ENCODE peak calls at places on chromosomes 4 and X, in eight cellular contexts. Y is GM23248, X is tibial nerve, J is psoas muscle, Q is sigmoid colon, A is SK-N-SH, G is ascending aorta, D is pancreas. B is an unnamed sample.

GRCh38 chr4:116015062-116015461 is 901.6 kb upstream of the NDST4 start:
- DNase-seq in J (no peak), D (no peak), X (no peak), A (no peak), G (no peak), Q (no peak), Y (no peak), B (no peak)

GRCh38 chr4:3307486-3307885 is 14.7 kb downstream of the RGS12 start:
- DNase-seq in G (no peak), J (no peak), Y (no peak), Q (peak; percentile 46), X (peak; percentile 2), D (no peak), A (no peak), B (no peak)

GRCh38 chr4:98536631-98537030 is 121.8 kb downstream of the TSPAN5 start:
- DNase-seq in A (no peak), G (no peak), D (no peak), Y (no peak), X (no peak), J (no peak), Q (no peak), B (no peak)

GRCh38 chrX:44896566-44897186 is 23.7 kb downstream of the KDM6A start:
- DNase-seq in A (no peak), D (no peak), G (no peak), J (no peak), Q (no peak), Y (no peak), X (no peak), B (no peak)

GRCh38 chr4:10096201-10096975 is 20.2 kb downstream of the WDR1 start:
- DNase-seq in D (no peak), Y (peak; percentile 96), J (peak; percentile 69), Q (peak; percentile 83), G (peak; percentile 89), A (no peak), X (peak; percentile 40), B (peak; percentile 99)

GRCh38 chrX:30060718-30061117 is 154.6 kb upstream of the MAGEB2 start:
- DNase-seq in G (no peak), X (no peak), J (no peak), D (no peak), A (peak; percentile 3), Y (peak; percentile 16), Q (no peak), B (no peak)

GRCh38 chr4:72302981-72303704 is 265.9 kb downstream of the ADAMTS3 start:
- DNase-seq in A (peak; percentile 16), G (no peak), Y (peak; percentile 55), X (no peak), D (peak; percentile 18), J (no peak), Q (no peak), B (peak; percentile 38)

GRCh38 chrX:276588-277171 is 4.5 kb upstream of the PLCXD1 start:
- DNase-seq in G (peak; percentile 78), J (no peak), X (no peak), Y (peak; percentile 90), A (peak; percentile 62), Q (peak; percentile 71), D (peak; percentile 51), B (peak; percentile 78)

GRCh38 chr4:8837181-8837811 is 34.3 kb downstream of the HMX1 start:
- DNase-seq in G (no peak), Q (peak; percentile 61), J (no peak), D (no peak), X (no peak), A (peak; percentile 26), Y (no peak), B (no peak)

GRCh38 chr4:153933851-153934688 is 145.2 kb upstream of the SFRP2 start:
- DNase-seq in D (no peak), A (no peak), Y (peak; percentile 14), Q (peak; percentile 80), G (no peak), X (no peak), J (peak; percentile 19), B (no peak)

GRCh38 chr4:52684896-52685295 is 25.8 kb upstream of the USP46 start:
- DNase-seq in Y (no peak), G (no peak), J (no peak), D (no peak), Q (no peak), A (no peak), X (no peak), B (no peak)

GRCh38 chrX:47361538-47362511 is 8.6 kb upstream of the ZNF157 start:
- DNase-seq in Y (peak; percentile 85), Q (peak; percentile 92), G (peak; percentile 91), X (peak; percentile 44), A (peak; percentile 80), D (peak; percentile 60), J (peak; percentile 63), B (peak; percentile 89)

GRCh38 chrX:16771483-16772398 is 14.5 kb upstream of the TXLNG start:
- DNase-seq in D (no peak), A (peak; percentile 44), J (no peak), G (no peak), X (no peak), Q (no peak), Y (peak; percentile 44), B (peak; percentile 75)

GRCh38 chrX:71282514-71283408 is 674 bp upstream of the NONO start:
- DNase-seq in G (no peak), X (no peak), J (no peak), A (peak; percentile 42), D (no peak), Q (no peak), Y (peak; percentile 73), B (peak; percentile 62)

GRCh38 chr4:174213734-174214101 is 69.7 kb downstream of the FBXO8 start:
- DNase-seq in Q (no peak), Y (no peak), X (no peak), J (no peak), D (no peak), A (no peak), G (no peak), B (no peak)

GRCh38 chr4:174215936-174216699 is 67.3 kb downstream of the FBXO8 start:
- DNase-seq in J (no peak), G (no peak), Y (no peak), Q (no peak), X (no peak), A (peak; percentile 76), D (no peak), B (no peak)

GRCh38 chr4:174214102-174214878 is 69.2 kb downstream of the FBXO8 start:
- DNase-seq in J (no peak), A (no peak), D (no peak), G (no peak), Y (peak; percentile 39), X (no peak), Q (no peak), B (no peak)

GRCh38 chr4:174216935-174217272 is 66.6 kb downstream of the FBXO8 start:
- DNase-seq in G (no peak), J (no peak), X (no peak), D (no peak), Y (no peak), A (no peak), Q (no peak), B (no peak)

DNA sequence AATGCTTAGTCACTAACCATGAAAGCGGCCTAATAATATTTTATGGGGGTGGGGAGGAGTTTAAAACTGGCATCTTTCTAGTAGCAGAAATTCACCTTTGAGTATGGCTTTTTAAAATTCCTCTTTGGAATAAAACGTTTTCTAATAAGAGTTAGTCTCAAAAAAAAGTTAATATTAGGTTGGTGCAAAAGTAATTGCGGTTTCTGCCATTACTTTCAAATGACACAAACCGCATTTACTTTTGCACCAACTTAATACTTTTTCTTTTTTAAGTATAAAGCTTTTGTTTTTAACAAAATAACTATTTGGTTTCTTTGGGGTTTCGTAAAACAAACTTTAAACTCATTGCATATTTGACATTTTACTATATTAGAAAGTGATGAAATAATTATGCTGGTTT is 68.4 kb downstream of the FBXO8 start:
- DNase-seq in Y (no peak), Q (no peak), G (no peak), J (no peak), D (no peak), A (no peak), X (no peak), B (no peak)
- H3K4me3 ChIP-seq in Y (no peak overlapping the region), Q (peak overlapping the region; percentile 54), G (no peak overlapping the region), J (no peak overlapping the region), D (no peak overlapping the region), A (no peak overlapping the region), X (no peak overlapping the region), B (no peak overlapping the region)

GRCh38 chr4:47899639-47900038 is 14.7 kb downstream of the NFXL1 start:
- DNase-seq in D (no peak), X (no peak), J (no peak), Y (no peak), G (no peak), Q (no peak), A (no peak), B (no peak)
- H3K36me3 ChIP-seq in D (no peaks in the 10 kb centered on the region), X (peaks cover 18% of the 10 kb centered on the region), J (peaks cover 16% of the 10 kb centered on the region), Y (peaks cover 52% of the 10 kb centered on the region), G (peaks cover 70% of the 10 kb centered on the region), Q (peaks cover 19% of the 10 kb centered on the region), A (peaks cover 92% of the 10 kb centered on the region), B (peaks cover 16% of the 10 kb centered on the region)

DNA sequence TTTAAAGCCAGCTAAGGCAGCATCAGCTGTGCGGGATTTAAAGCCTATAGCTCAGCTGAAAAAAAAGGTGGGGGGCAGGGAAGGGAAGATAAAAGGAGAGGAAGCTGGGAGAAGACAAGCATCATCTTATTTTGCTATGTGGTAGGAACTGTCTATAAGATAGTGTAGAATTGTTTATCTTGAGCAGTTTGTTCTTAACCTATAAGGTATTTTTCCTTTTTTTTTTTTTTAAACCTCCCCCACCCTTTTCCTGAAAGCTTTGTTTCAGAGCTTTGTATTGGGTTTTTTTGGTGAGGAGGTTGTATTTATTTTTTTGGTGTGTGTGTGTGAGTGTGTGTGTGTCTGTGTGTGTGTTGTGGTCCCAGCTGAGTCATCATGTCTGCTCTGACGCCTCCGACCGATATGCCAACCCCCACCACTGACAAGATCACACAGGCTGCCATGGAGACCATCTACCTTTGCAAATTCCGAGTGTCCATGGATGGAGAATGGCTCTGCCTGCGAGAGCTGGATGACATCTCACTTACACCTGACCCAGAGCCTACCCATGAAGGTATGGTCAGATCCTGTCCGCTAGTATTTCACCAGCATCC is 531 bp downstream of the RUFY3 start:
- DNase-seq in Y (peak; percentile 69), D (no peak), G (no peak), X (no peak), Q (no peak), A (peak; percentile 57), J (peak; percentile 24), B (no peak)
- H3K4me3 ChIP-seq in Y (peak overlapping the region; percentile 75), D (no peak overlapping the region), G (peak overlapping the region; percentile 63), X (peak overlapping the region; percentile 35), Q (peak overlapping the region; percentile 50), A (peak overlapping the region; percentile 80), J (peak overlapping the region; percentile 57), B (no peak overlapping the region)

GRCh38 chrX:120536056-120536455 is 24.7 kb downstream of the CUL4B start:
- DNase-seq in J (no peak), D (no peak), X (no peak), G (no peak), Q (no peak), Y (no peak), A (no peak), B (no peak)
- H3K36me3 ChIP-seq in J (no peaks in the 10 kb centered on the region), D (peaks cover 6% of the 10 kb centered on the region), X (no peaks in the 10 kb centered on the region), G (peaks cover 54% of the 10 kb centered on the region), Q (peaks cover 11% of the 10 kb centered on the region), Y (peaks cover 73% of the 10 kb centered on the region), A (peaks cover 74% of the 10 kb centered on the region), B (no peaks in the 10 kb centered on the region)

DNA sequence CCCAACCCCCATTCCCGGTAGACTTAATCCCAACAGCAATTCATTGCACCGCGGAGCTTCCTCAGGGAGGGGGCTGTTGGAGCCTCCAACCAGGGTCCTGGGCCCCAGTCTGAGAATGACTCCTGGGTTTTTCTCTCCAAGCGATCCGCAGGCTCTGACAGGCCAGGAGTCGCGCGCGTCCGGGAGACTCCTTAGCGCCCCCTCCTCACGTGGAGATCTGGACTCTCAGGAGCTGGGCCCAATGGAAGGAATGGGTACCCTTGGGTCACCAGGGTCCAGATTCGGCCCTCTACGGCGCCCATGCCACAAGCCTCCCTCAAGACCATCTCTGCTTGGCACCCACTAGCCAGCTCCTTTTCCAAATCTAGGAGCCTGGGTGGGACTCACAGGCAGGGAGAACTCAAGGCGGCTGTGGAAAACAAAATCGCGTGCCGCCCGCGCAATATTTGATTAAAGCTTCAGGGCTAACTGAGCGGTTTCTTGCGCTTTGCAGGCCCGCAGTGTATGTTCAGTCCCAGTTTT is 7.1 kb downstream of the HAND2 start:
- DNase-seq in J (no peak), A (no peak), Q (no peak), D (no peak), G (no peak), X (no peak), Y (peak; percentile 76), B (no peak)
- H3K4me3 ChIP-seq in J (peak overlapping the region; percentile 65), A (peak overlapping the region; percentile 92), Q (peak overlapping the region; percentile 96), D (peak overlapping the region; percentile 29), G (peak overlapping the region; percentile 93), X (peak overlapping the region; percentile 38), Y (peak overlapping the region; percentile 97), B (no peak overlapping the region)